ENCODE peak calls at places on chromosome 16, in nine cellular contexts. Q is effector memory CD4-positive, alpha-beta T cell; I is upper lobe of right lung; Y is HCT116; A is hepatocyte; P is heart right ventricle; O is brain microvascular endothelial cell; C is tibial artery; B is IMR-90. N is an unnamed sample.

GRCh38 chr16:83215417-83216001 is 588.7 kb downstream of the CDH13 start:
- DNase-seq in C (no peak), Y (peak; percentile 21), Q (peak; percentile 6), I (no peak), A (peak; percentile 67), B (peak; percentile 44), O (peak; percentile 32), P (peak; percentile 18), N (no peak)

GRCh38 chr16:66402591-66403230 is 24.4 kb upstream of the BEAN1 start:
- DNase-seq in O (no peak), B (no peak), C (peak; percentile 62), P (no peak), A (no peak), I (no peak), Y (no peak), Q (no peak), N (no peak)

GRCh38 chr16:7577588-7577987 is 244.9 kb downstream of the RBFOX1 start:
- DNase-seq in O (no peak), Q (no peak), P (no peak), A (no peak), C (no peak), Y (no peak), I (no peak), B (no peak), N (no peak)

GRCh38 chr16:48231675-48232214 is 12.4 kb upstream of the LONP2 start:
- DNase-seq in C (no peak), I (no peak), Y (peak; percentile 35), A (peak; percentile 46), P (no peak), B (peak; percentile 49), O (peak; percentile 40), Q (no peak), N (no peak)

GRCh38 chr16:15610369-15610871 is 32.5 kb downstream of the MARF1 start:
- DNase-seq in O (peak; percentile 47), P (no peak), A (no peak), B (peak; percentile 37), C (no peak), I (no peak), Y (no peak), Q (no peak), N (no peak)

GRCh38 chr16:80084614-80085013 is 456.2 kb upstream of the DYNLRB2 start:
- DNase-seq in P (peak; percentile 10), B (no peak), Q (no peak), I (no peak), Y (no peak), C (no peak), O (peak; percentile 68), A (peak; percentile 88), N (peak; percentile 11)

GRCh38 chr16:48291303-48291702 is 44.0 kb upstream of the ABCC11 start:
- DNase-seq in Y (no peak), P (no peak), C (no peak), I (no peak), O (peak; percentile 17), A (no peak), Q (no peak), B (peak; percentile 39), N (no peak)

GRCh38 chr16:16007743-16008111 is 58.3 kb downstream of the ABCC1 start:
- DNase-seq in C (no peak), Y (no peak), Q (no peak), O (no peak), I (no peak), B (no peak), P (no peak), A (no peak), N (no peak)

GRCh38 chr16:48623304-48624016 is 13.5 kb upstream of the N4BP1 start:
- DNase-seq in I (peak; percentile 93), Y (peak; percentile 46), Q (peak; percentile 62), A (peak; percentile 91), B (peak; percentile 75), P (peak; percentile 87), C (peak; percentile 91), O (peak; percentile 63), N (peak; percentile 72)

GRCh38 chr16:89862732-89863131 is 10.7 kb upstream of the TCF25 start:
- DNase-seq in I (no peak), C (no peak), A (no peak), Y (no peak), Q (no peak), O (no peak), B (no peak), P (no peak), N (no peak)

GRCh38 chr16:74226361-74226979 is 70.1 kb upstream of the PSMD7 start:
- DNase-seq in C (no peak), Y (peak; percentile 16), Q (no peak), A (peak; percentile 48), O (no peak), B (peak; percentile 31), I (no peak), P (no peak), N (no peak)

GRCh38 chr16:56244612-56245011 is 53.3 kb downstream of the GNAO1 start:
- DNase-seq in I (no peak), P (no peak), B (no peak), A (no peak), C (no peak), O (no peak), Y (no peak), Q (no peak), N (no peak)

GRCh38 chr16:67922740-67923139 is 8.9 kb downstream of the CTRL start:
- DNase-seq in B (no peak), A (no peak), Q (no peak), P (no peak), I (no peak), C (no peak), Y (no peak), O (no peak), N (no peak)

GRCh38 chr16:67923414-67924127 is 8.1 kb downstream of the CTRL start:
- DNase-seq in A (no peak), C (no peak), B (no peak), Q (no peak), Y (no peak), P (no peak), I (no peak), O (no peak), N (no peak)

GRCh38 chr16:67922221-67922620 is 9.4 kb downstream of the CTRL start:
- DNase-seq in A (no peak), P (no peak), B (peak; percentile 25), C (no peak), O (no peak), Q (no peak), Y (no peak), I (no peak), N (no peak)

GRCh38 chr16:67926181-67926742 is 5.4 kb downstream of the CTRL start:
- DNase-seq in Y (no peak), I (no peak), P (no peak), B (peak; percentile 30), A (no peak), Q (no peak), C (peak; percentile 86), O (peak; percentile 43), N (peak; percentile 50)

GRCh38 chr16:67924140-67924906 is 7.3 kb downstream of the CTRL start:
- DNase-seq in O (no peak), Q (no peak), C (no peak), I (no peak), Y (no peak), P (no peak), B (no peak), A (no peak), N (no peak)
- H3K27ac ChIP-seq in O (no peak overlapping the region), Q (no peak overlapping the region), C (no peak overlapping the region), I (no peak overlapping the region), Y (no peak overlapping the region), P (no peak overlapping the region), B (no peak overlapping the region), A (no peak overlapping the region), N (peak overlapping the region; percentile 45)

GRCh38 chr16:73058221-73058615 is 10.3 kb upstream of the ZFHX3 start:
- DNase-seq in A (peak; percentile 80), P (peak; percentile 63), I (peak; percentile 86), Q (no peak), O (no peak), C (no peak), B (no peak), Y (no peak), N (no peak)
- H3K27ac ChIP-seq in A (peak overlapping the region; percentile 89), P (peak overlapping the region; percentile 96), I (peak overlapping the region; percentile 86), Q (no peak overlapping the region), O (peak overlapping the region; percentile 97), C (peak overlapping the region; percentile 99), B (peak overlapping the region; percentile 4), Y (peak overlapping the region; percentile 64), N (no peak overlapping the region)

DNA sequence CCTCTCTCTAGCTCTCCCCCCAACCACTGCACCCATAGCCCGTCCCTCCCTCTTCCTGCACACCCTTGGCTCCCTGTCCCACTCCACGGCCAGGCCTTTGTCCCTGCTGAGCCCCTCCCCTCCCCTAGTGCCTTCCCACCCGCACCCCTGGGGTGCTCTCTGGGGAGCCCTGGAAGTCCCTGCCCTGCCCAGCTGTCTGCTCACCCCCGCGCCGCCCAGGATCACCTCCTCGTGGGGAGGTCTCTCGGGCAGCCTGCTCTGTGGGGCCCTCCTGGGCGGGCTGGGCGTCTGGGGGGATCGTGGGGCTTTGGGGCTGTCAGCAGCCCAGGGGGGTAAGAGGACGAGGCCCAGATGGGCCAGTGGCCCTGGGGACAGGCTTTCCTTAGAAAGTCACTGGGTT is 18.1 kb downstream of the CACNA1H start:
- DNase-seq in P (no peak), Y (no peak), I (no peak), B (no peak), A (no peak), O (no peak), C (no peak), Q (no peak), N (no peak)
- H3K27ac ChIP-seq in P (no peak overlapping the region), Y (no peak overlapping the region), I (no peak overlapping the region), B (no peak overlapping the region), A (no peak overlapping the region), O (no peak overlapping the region), C (peak overlapping the region; percentile 71), Q (no peak overlapping the region), N (no peak overlapping the region)

GRCh38 chr16:57889960-57890751 is 80.8 kb downstream of the CNGB1 start:
- DNase-seq in I (no peak), A (no peak), Q (no peak), C (no peak), Y (no peak), P (no peak), O (no peak), B (peak; percentile 28), N (no peak)
- H3K27ac ChIP-seq in I (peak overlapping the region; percentile 1), A (peak overlapping the region; percentile 21), Q (no peak overlapping the region), C (no peak overlapping the region), Y (no peak overlapping the region), P (no peak overlapping the region), O (no peak overlapping the region), B (no peak overlapping the region), N (no peak overlapping the region)

GRCh38 chr16:64715624-64716023 is 406.2 kb downstream of the CDH11 start:
- DNase-seq in P (no peak), C (no peak), A (peak; percentile 15), Q (no peak), O (no peak), B (no peak), I (no peak), Y (no peak), N (no peak)
- H3K27ac ChIP-seq in P (no peak overlapping the region), C (no peak overlapping the region), A (no peak overlapping the region), Q (no peak overlapping the region), O (no peak overlapping the region), B (no peak overlapping the region), I (no peak overlapping the region), Y (no peak overlapping the region), N (no peak overlapping the region)

DNA sequence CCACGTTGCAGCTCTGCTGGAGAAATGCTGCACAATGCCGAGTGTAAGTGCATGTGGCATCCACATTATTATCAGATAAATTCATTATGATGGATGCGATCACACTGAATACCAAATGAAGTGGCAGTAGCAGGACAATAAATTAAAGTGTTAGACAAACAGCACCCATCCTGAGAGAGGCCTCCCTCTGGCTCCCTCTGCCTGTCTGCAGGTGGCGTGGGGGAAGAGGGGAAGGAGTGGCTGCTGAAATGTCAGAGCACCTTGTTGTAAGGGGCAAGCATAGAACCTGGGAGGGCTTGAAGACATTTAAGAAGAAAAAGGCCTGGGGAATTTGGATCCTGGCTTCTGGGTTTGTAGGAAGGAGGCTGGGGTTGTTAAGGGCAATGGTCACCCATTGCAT is 324.1 kb downstream of the HAPSTR1 start:
- DNase-seq in O (no peak), P (no peak), I (no peak), A (no peak), B (no peak), Y (no peak), Q (no peak), C (no peak), N (no peak)
- H3K27ac ChIP-seq in O (no peak overlapping the region), P (no peak overlapping the region), I (no peak overlapping the region), A (no peak overlapping the region), B (no peak overlapping the region), Y (no peak overlapping the region), Q (no peak overlapping the region), C (no peak overlapping the region), N (no peak overlapping the region)